ENCODE peak calls at places on chromosomes 1 and 21, in five cellular contexts. X is IMR-90, P is upper lobe of right lung, I is coronary artery, R is prostate gland. G is an unnamed sample.

GRCh38 chr1:46525253-46525983 is 26.0 kb downstream of the KNCN start:
- DNase-seq in X (no peak), P (no peak), I (no peak), R (no peak), G (peak)

GRCh38 chr1:245225267-245225666 is 70.5 kb downstream of the KIF26B start:
- DNase-seq in X (peak), P (peak), I (no peak), R (no peak), G (no peak)

GRCh38 chr1:53521900-53522552 is 62.8 kb downstream of the DMRTB1 start:
- DNase-seq in X (no peak), P (no peak), I (no peak), R (no peak), G (no peak)

GRCh38 chr1:98653186-98653585 is 8.3 kb upstream of the SNX7 start:
- DNase-seq in X (peak), P (no peak), I (no peak), R (no peak), G (no peak)

GRCh38 chr1:117147341-117147831 is 25.8 kb upstream of the TRIM45 start:
- DNase-seq in X (no peak), P (no peak), I (no peak), R (no peak), G (no peak)

GRCh38 chr1:176056312-176056711 is 150.8 kb downstream of the COP1 start:
- DNase-seq in X (no peak), P (no peak), I (no peak), R (no peak), G (no peak)

GRCh38 chr1:1200876-1201810 is 5.2 kb downstream of the TNFRSF18 start:
- DNase-seq in X (peak), P (peak), I (no peak), R (peak), G (peak)

GRCh38 chr1:109923131-109923945 is 12.7 kb downstream of the CSF1 start:
- DNase-seq in X (no peak), P (no peak), I (no peak), R (no peak), G (no peak)

GRCh38 chr1:207923561-207923960 is 12.6 kb upstream of the CD34 start:
- DNase-seq in X (no peak), P (no peak), I (no peak), R (no peak), G (no peak)

GRCh38 chr1:43511394-43511793 is 19.3 kb upstream of the PTPRF start:
- DNase-seq in X (no peak), P (no peak), I (no peak), R (no peak), G (no peak)

GRCh38 chr1:23370744-23371710 is 1.4 kb upstream of the ZNF436 start:
- DNase-seq in X (no peak), P (no peak), I (no peak), R (peak), G (no peak)

GRCh38 chr1:91750398-91750996 is 135.5 kb downstream of the TGFBR3 start:
- DNase-seq in X (no peak), P (no peak), I (no peak), R (no peak), G (no peak)

GRCh38 chr1:62181531-62181930 is 13.1 kb upstream of the L1TD1 start:
- DNase-seq in X (no peak), P (no peak), I (no peak), R (no peak), G (no peak)

GRCh38 chr1:157270705-157271274 is 132.6 kb upstream of the ETV3 start:
- DNase-seq in X (no peak), P (no peak), I (no peak), R (no peak), G (no peak)

GRCh38 chr1:118788372-118788955 is 199.7 kb downstream of the TBX15 start:
- DNase-seq in X (no peak), P (no peak), I (no peak), R (no peak), G (no peak)

GRCh38 chr1:33606272-33606671 is 133.8 kb downstream of the ZSCAN20 start:
- DNase-seq in X (no peak), P (no peak), I (peak), R (no peak), G (no peak)

GRCh38 chr1:209617755-209618154 is 34.2 kb downstream of the CAMK1G start:
- DNase-seq in X (no peak), P (peak), I (no peak), R (no peak), G (no peak)

GRCh38 chr1:98924971-98925370 is 79.7 kb downstream of the PLPPR5 start:
- DNase-seq in X (peak), P (no peak), I (no peak), R (no peak), G (no peak)

GRCh38 chr1:160539896-160540858 is 17.1 kb upstream of the SLAMF6 start:
- DNase-seq in X (no peak), P (no peak), I (no peak), R (no peak), G (no peak)

GRCh38 chr1:55214903-55215193 is 316 bp downstream of the USP24 start:
- DNase-seq in X (peak), P (peak), I (no peak), R (peak), G (no peak)

GRCh38 chr1:77538956-77539509 is 143.4 kb downstream of the ZZZ3 start:
- DNase-seq in X (peak), P (no peak), I (no peak), R (no peak), G (no peak)

GRCh38 chr1:171800342-171800741 is 18.9 kb downstream of the METTL13 start:
- DNase-seq in X (no peak), P (no peak), I (no peak), R (no peak), G (no peak)

GRCh38 chr1:22611530-22611947 is 24.9 kb upstream of the C1QA start:
- DNase-seq in X (peak), P (no peak), I (no peak), R (no peak), G (no peak)

DNA sequence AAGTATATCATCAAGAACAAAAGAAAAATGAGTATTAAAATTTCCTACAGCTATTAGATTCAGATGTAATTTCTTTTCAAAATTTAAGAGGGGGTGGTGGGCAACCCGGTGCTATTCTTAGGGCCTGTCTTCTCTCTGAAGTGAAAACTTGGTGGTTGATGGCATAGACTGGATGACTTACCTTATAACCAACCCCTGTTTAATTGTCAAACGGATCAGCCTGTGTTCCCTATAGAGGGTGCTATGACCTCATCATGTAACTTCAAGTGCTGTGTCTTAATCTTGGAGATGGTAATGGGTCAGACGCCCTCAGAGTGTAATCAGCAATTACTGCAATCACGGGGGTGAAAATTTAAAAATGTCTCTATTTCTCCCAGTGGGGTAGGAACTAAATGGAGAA is 176.2 kb downstream of the PCP4 start:
- DNase-seq in X (no peak), P (no peak), I (no peak), R (no peak), G (no peak)
- TF ChIP-seq CTCF in X (no peak), P (no peak), I (no peak), R (no peak), G (no peak)

GRCh38 chr1:38529337-38529860 is 330.2 kb downstream of the RRAGC start:
- DNase-seq in X (no peak), P (no peak), I (no peak), R (no peak), G (no peak)

GRCh38 chr1:38529946-38530345 is 329.6 kb downstream of the RRAGC start:
- DNase-seq in X (no peak), P (no peak), I (no peak), R (no peak), G (no peak)

GRCh38 chr1:38528600-38528999 is 331.0 kb downstream of the RRAGC start:
- DNase-seq in X (no peak), P (no peak), I (no peak), R (no peak), G (no peak)

GRCh38 chr1:38533772-38534472 is 325.6 kb downstream of the RRAGC start:
- DNase-seq in X (no peak), P (no peak), I (no peak), R (no peak), G (no peak)

DNA sequence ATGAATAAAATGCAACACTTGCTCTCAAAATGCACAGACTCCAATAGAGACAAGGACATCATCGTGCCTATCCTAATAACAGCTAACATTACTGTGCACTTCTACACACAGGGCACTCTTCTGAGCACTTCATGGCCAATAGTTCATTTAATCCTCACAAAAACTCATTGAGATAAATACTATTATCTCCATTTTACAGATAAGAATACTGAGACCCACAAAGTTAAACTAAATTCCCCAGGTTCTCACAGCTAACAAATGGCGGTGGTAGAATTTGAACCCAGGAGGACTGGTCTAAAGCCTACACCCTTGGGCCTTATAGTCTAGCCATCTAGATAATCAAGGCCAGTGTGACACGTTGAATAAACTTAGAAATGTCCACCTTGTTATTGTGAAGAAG is 328.6 kb downstream of the RRAGC start:
- DNase-seq in X (no peak), P (no peak), I (no peak), R (no peak), G (no peak)
- TF ChIP-seq CTCF in X (no peak), P (no peak), I (no peak), R (no peak), G (no peak)

GRCh38 chr1:201376464-201377374 is 761 bp downstream of the TNNT2 start:
- DNase-seq in X (peak), P (no peak), I (no peak), R (no peak), G (no peak)
- TF ChIP-seq CTCF in X (peak), P (peak), I (no peak), R (no peak), G (peak)

DNA sequence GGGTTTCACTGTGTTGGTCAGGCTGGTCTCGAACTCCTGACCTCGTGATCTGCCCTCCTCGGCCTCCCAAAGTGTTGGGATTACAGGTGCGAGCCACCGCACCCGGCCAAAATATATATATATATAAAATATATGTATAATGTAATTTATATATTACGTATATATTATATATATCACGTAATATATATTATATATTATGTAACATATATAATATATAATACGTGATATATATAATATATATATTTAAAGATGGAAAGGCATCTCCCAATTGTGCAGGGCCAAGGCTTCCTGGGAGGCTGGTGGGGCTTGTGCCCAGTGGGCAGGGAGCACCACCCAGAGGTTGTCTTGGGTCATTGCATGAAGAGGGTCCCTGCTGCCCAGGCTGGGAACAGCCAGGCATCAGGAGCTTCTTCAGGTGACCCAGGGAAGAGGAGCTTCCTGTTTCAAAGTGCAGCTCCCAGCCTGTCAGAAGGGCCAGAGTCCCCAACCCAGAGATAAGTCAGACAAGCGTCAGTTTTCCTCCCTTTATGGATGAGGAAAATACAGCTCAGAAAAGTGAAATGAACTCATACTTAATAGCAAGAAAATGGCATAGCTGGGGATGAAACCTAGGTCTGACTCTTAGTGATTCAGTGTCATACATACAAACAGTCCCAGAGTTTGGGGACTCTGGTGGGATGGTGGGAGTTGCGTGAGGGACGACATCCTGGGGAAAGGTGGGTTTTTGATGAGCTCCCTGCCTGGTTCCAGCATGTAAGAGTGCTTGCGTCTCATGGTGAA is 12.0 kb downstream of the UBE2Q1 start:
- DNase-seq in X (peak), P (peak), I (no peak), R (no peak), G (no peak)
- TF ChIP-seq CTCF in X (peak), P (peak), I (peak), R (peak), G (peak)

GRCh38 chr1:7497107-7497637 is 273.9 kb upstream of the VAMP3 start:
- DNase-seq in X (no peak), P (no peak), I (no peak), R (no peak), G (peak)
- TF ChIP-seq CTCF in X (no peak), P (no peak), I (no peak), R (no peak), G (no peak)

DNA sequence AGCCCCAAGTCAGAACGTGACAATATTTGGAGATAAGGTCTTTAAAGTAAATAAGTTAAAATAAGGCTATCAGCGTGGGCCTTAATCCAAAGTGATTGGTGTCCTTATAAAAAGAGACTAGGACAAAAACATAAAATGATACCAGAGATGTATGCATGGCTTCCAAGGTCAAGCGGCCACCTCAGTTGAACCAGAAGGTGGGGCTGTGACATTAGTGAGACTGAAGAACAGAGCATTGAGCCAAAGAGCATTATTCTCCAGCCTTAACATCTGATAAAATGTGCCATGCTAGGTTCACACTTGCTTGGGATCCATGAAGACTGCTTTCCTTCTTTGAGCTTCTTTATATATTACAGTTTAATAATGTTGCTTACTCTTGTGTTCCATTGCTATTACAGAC is 554.6 kb downstream of the PLA2G4A start:
- DNase-seq in X (no peak), P (no peak), I (no peak), R (no peak), G (no peak)
- TF ChIP-seq CTCF in X (no peak), P (no peak), I (no peak), R (no peak), G (no peak)

DNA sequence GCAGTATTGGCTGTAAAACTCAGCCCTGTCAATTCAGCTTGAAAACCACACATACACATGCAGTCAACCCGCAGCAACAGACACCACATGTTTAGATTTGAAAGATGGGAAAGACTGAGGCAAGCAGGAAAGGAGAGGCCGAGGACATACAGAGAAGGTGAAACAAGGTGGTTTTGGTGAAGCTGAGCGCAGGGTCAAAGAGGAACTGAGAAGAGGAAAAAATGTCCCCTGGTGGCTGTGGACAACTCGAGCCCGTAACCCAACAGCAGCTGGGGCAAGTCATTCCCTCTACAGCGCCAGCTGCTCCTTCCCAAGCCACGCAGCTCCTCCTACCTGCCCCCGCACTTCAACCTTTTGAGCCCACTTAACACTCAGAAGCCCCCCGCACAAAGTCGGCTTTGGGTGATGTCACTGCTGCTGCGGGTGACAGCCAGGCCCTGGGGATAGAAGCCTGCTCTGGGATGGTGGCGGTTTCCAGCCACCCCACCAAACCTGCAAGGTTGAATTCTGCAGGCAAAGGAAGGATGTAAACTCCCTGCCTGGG is 63.0 kb downstream of the KCNN3 start:
- DNase-seq in X (no peak), P (no peak), I (no peak), R (no peak), G (no peak)
- TF ChIP-seq CTCF in X (no peak), P (no peak), I (no peak), R (no peak), G (no peak)

GRCh38 chr1:228339059-228339704 is 67.5 kb downstream of the TRIM11 start:
- DNase-seq in X (no peak), P (no peak), I (no peak), R (no peak), G (no peak)

GRCh38 chr1:228341814-228342626 is 64.6 kb downstream of the TRIM11 start:
- DNase-seq in X (no peak), P (no peak), I (peak), R (no peak), G (no peak)

GRCh38 chr1:228341450-228341813 is 65.2 kb downstream of the TRIM11 start:
- DNase-seq in X (no peak), P (no peak), I (no peak), R (no peak), G (no peak)

GRCh38 chr1:228339766-228340685 is 66.6 kb downstream of the TRIM11 start:
- DNase-seq in X (no peak), P (peak), I (peak), R (no peak), G (no peak)

GRCh38 chr1:228340686-228341449 is 65.8 kb downstream of the TRIM11 start:
- DNase-seq in X (no peak), P (no peak), I (peak), R (no peak), G (peak)
- TF ChIP-seq CTCF in X (peak), P (peak), I (no peak), R (no peak), G (peak)

G was measured in chondrocyte.